ENCODE peak calls at places on chromosomes 12 and 14, in ten cellular contexts. One of them, this sample, is unnamed.

GRCh38 chr12:122839907-122840554 is 4.8 kb downstream of the HIP1R start:
- DNase-seq in coronary artery: no peak
- DNase-seq in Caco-2: no peak
- DNase-seq in IMR-90: no peak
- DNase-seq in adrenal gland: no peak
- DNase-seq in cardiac muscle cell: no peak
- DNase-seq in GM06990: no peak
- DNase-seq in HFF-Myc: no peak
- DNase-seq in PC-3: peak
- DNase-seq in OCI-LY7: no peak
- DNase-seq in this sample: no peak

GRCh38 chr14:90513151-90514014 is 116.6 kb downstream of the CALM1 start:
- DNase-seq in IMR-90: peak
- DNase-seq in cardiac muscle cell: no peak
- DNase-seq in OCI-LY7: no peak
- DNase-seq in HFF-Myc: no peak
- DNase-seq in PC-3: peak
- DNase-seq in Caco-2: peak
- DNase-seq in adrenal gland: no peak
- DNase-seq in coronary artery: no peak
- DNase-seq in GM06990: no peak
- DNase-seq in this sample: no peak

GRCh38 chr12:130079254-130079653 is 83.0 kb upstream of the FZD10 start:
- DNase-seq in PC-3: no peak
- DNase-seq in Caco-2: no peak
- DNase-seq in cardiac muscle cell: no peak
- DNase-seq in HFF-Myc: no peak
- DNase-seq in OCI-LY7: no peak
- DNase-seq in coronary artery: no peak
- DNase-seq in GM06990: no peak
- DNase-seq in IMR-90: no peak
- DNase-seq in adrenal gland: no peak
- DNase-seq in this sample: no peak

GRCh38 chr12:58378038-58378437 is 436.7 kb downstream of the ATP23 start:
- DNase-seq in PC-3: no peak
- DNase-seq in OCI-LY7: no peak
- DNase-seq in Caco-2: no peak
- DNase-seq in coronary artery: no peak
- DNase-seq in IMR-90: no peak
- DNase-seq in cardiac muscle cell: no peak
- DNase-seq in GM06990: no peak
- DNase-seq in adrenal gland: no peak
- DNase-seq in HFF-Myc: no peak
- DNase-seq in this sample: no peak

GRCh38 chr14:54447231-54447692 is 6.1 kb upstream of the CNIH1 start:
- DNase-seq in adrenal gland: no peak
- DNase-seq in PC-3: peak
- DNase-seq in Caco-2: peak
- DNase-seq in coronary artery: no peak
- DNase-seq in IMR-90: peak
- DNase-seq in HFF-Myc: no peak
- DNase-seq in cardiac muscle cell: no peak
- DNase-seq in OCI-LY7: no peak
- DNase-seq in GM06990: no peak
- DNase-seq in this sample: no peak

GRCh38 chr12:2854669-2855453 is 2.0 kb downstream of the TEX52 start:
- DNase-seq in Caco-2: no peak
- DNase-seq in coronary artery: no peak
- DNase-seq in IMR-90: no peak
- DNase-seq in cardiac muscle cell: no peak
- DNase-seq in HFF-Myc: no peak
- DNase-seq in GM06990: no peak
- DNase-seq in OCI-LY7: no peak
- DNase-seq in adrenal gland: no peak
- DNase-seq in PC-3: no peak
- DNase-seq in this sample: no peak

GRCh38 chr14:49769171-49769570 is 1.2 kb downstream of the KLHDC2 start:
- DNase-seq in OCI-LY7: peak
- DNase-seq in adrenal gland: no peak
- DNase-seq in cardiac muscle cell: no peak
- DNase-seq in HFF-Myc: no peak
- DNase-seq in coronary artery: no peak
- DNase-seq in PC-3: peak
- DNase-seq in IMR-90: peak
- DNase-seq in Caco-2: no peak
- DNase-seq in GM06990: no peak
- DNase-seq in this sample: peak

GRCh38 chr14:49052516-49052915 is 533.7 kb downstream of the RPS29 start:
- DNase-seq in coronary artery: no peak
- DNase-seq in HFF-Myc: no peak
- DNase-seq in Caco-2: no peak
- DNase-seq in PC-3: no peak
- DNase-seq in OCI-LY7: no peak
- DNase-seq in cardiac muscle cell: no peak
- DNase-seq in GM06990: no peak
- DNase-seq in IMR-90: peak
- DNase-seq in adrenal gland: no peak
- DNase-seq in this sample: no peak

GRCh38 chr12:131794573-131794972 is 33.6 kb upstream of the MMP17 start:
- DNase-seq in IMR-90: no peak
- DNase-seq in OCI-LY7: no peak
- DNase-seq in PC-3: no peak
- DNase-seq in GM06990: no peak
- DNase-seq in coronary artery: no peak
- DNase-seq in HFF-Myc: no peak
- DNase-seq in Caco-2: no peak
- DNase-seq in cardiac muscle cell: no peak
- DNase-seq in adrenal gland: no peak
- DNase-seq in this sample: no peak

GRCh38 chr12:131825146-131825892 is 2.9 kb upstream of the MMP17 start:
- DNase-seq in adrenal gland: no peak
- DNase-seq in cardiac muscle cell: no peak
- DNase-seq in GM06990: no peak
- DNase-seq in Caco-2: no peak
- DNase-seq in coronary artery: no peak
- DNase-seq in IMR-90: no peak
- DNase-seq in PC-3: peak
- DNase-seq in HFF-Myc: no peak
- DNase-seq in OCI-LY7: no peak
- DNase-seq in this sample: no peak

GRCh38 chr12:46131729-46132128 is 137.1 kb downstream of the SLC38A1 start:
- DNase-seq in HFF-Myc: no peak
- DNase-seq in cardiac muscle cell: peak
- DNase-seq in PC-3: peak
- DNase-seq in IMR-90: no peak
- DNase-seq in GM06990: no peak
- DNase-seq in Caco-2: peak
- DNase-seq in OCI-LY7: peak
- DNase-seq in adrenal gland: no peak
- DNase-seq in coronary artery: no peak
- DNase-seq in this sample: no peak

GRCh38 chr12:131895640-131896079 is 1.2 kb downstream of the ULK1 start:
- DNase-seq in PC-3: peak
- DNase-seq in GM06990: no peak
- DNase-seq in IMR-90: no peak
- DNase-seq in OCI-LY7: peak
- DNase-seq in adrenal gland: no peak
- DNase-seq in coronary artery: no peak
- DNase-seq in HFF-Myc: no peak
- DNase-seq in Caco-2: no peak
- DNase-seq in cardiac muscle cell: no peak
- DNase-seq in this sample: no peak

GRCh38 chr14:20415723-20416622 is 2.7 kb upstream of the TEP1 start:
- DNase-seq in GM06990: peak
- DNase-seq in PC-3: peak
- DNase-seq in adrenal gland: no peak
- DNase-seq in IMR-90: peak
- DNase-seq in Caco-2: no peak
- DNase-seq in coronary artery: no peak
- DNase-seq in cardiac muscle cell: peak
- DNase-seq in OCI-LY7: peak
- DNase-seq in HFF-Myc: peak
- DNase-seq in this sample: no peak

DNA sequence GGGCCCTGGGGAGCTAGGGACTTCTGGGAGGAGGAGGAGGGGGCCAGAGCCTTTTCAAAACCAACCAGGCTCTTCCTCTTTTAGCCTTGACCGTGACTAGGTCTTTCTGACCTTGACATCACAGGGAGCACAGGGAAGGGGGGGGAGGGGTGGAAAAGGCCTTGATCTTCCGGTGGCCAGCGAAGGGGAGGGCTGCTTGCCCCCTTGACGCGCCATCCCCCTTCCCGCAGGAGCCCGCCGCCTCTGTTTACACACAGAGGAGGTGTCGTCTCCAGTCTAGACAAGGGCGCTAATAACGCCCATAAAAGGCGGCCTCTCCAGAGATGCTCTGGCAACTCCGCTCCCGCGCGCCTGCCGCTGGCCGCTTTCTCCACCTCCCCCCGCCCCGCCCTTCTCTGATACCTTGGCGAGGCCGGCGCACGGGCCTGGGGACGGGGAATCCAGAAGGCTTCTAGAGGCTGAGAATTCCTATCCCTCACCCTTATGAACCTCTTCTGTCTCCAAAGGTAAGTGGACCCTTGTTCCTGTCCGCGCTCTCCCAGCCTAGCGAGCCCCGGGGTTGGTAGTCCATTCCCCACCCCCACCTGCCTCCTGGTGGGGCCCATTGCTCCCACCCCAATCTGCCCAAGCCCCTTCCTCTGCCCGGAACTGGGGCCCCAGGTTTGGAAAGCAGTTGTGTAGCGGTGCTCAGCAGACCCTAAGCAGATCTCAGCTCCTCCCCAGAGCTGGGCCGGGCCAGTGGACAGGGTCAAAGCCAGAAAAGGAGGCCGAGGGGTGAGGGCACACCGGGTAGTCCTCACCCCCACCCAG is 4.9 kb upstream of the HOXC12 start:
- DNase-seq in coronary artery: no peak
- DNase-seq in OCI-LY7: no peak
- DNase-seq in IMR-90: no peak
- DNase-seq in GM06990: no peak
- DNase-seq in HFF-Myc: no peak
- DNase-seq in adrenal gland: no peak
- DNase-seq in PC-3: no peak
- DNase-seq in cardiac muscle cell: no peak
- DNase-seq in Caco-2: peak
- DNase-seq in this sample: no peak
- H3K4me3 ChIP-seq in coronary artery: no peak
- H3K4me3 ChIP-seq in OCI-LY7: no peak
- H3K4me3 ChIP-seq in IMR-90: no peak
- H3K4me3 ChIP-seq in GM06990: no peak
- H3K4me3 ChIP-seq in HFF-Myc: no peak
- H3K4me3 ChIP-seq in adrenal gland: no peak
- H3K4me3 ChIP-seq in PC-3: no peak
- H3K4me3 ChIP-seq in cardiac muscle cell: no peak
- H3K4me3 ChIP-seq in Caco-2: no peak
- H3K4me3 ChIP-seq in this sample: no peak

DNA sequence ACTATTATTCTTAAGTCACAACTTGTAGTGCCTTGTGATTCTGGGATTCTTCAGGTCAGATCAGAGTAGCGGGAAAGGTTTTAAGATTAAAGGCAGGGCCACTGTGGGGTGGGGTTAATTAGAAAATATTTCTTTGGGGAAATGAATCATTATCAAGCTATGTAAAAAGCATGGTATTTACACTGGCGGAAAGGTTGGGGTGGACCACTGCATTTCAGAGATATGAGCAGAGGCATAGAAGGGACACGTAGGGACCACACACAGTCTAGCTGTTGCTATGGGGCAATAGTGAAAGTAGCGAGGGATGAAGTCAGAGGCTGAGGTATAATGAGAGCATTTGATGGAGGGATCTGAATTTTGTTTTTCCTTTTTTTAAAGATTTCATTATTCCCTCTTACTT is 31.7 kb upstream of the KCNH3 start:
- DNase-seq in adrenal gland: no peak
- DNase-seq in OCI-LY7: no peak
- DNase-seq in PC-3: peak
- DNase-seq in cardiac muscle cell: no peak
- DNase-seq in coronary artery: no peak
- DNase-seq in GM06990: no peak
- DNase-seq in Caco-2: no peak
- DNase-seq in HFF-Myc: peak
- DNase-seq in IMR-90: peak
- DNase-seq in this sample: peak
- TF ChIP-seq CTCF in adrenal gland: no peak
- TF ChIP-seq CTCF in OCI-LY7: no peak
- TF ChIP-seq CTCF in PC-3: no peak
- TF ChIP-seq CTCF in cardiac muscle cell: no peak
- TF ChIP-seq CTCF in coronary artery: no peak
- TF ChIP-seq CTCF in GM06990: no peak
- TF ChIP-seq CTCF in Caco-2: no peak
- TF ChIP-seq CTCF in HFF-Myc: no peak
- TF ChIP-seq CTCF in IMR-90: no peak
- TF ChIP-seq CTCF in this sample: no peak

GRCh38 chr12:50402270-50403000 is 1.8 kb downstream of the LARP4 start:
- DNase-seq in HFF-Myc: no peak
- DNase-seq in adrenal gland: no peak
- DNase-seq in OCI-LY7: no peak
- DNase-seq in PC-3: peak
- DNase-seq in GM06990: no peak
- DNase-seq in Caco-2: no peak
- DNase-seq in coronary artery: no peak
- DNase-seq in cardiac muscle cell: no peak
- DNase-seq in IMR-90: no peak
- DNase-seq in this sample: no peak
- H3K4me3 ChIP-seq in HFF-Myc: peak
- H3K4me3 ChIP-seq in adrenal gland: peak
- H3K4me3 ChIP-seq in OCI-LY7: peak
- H3K4me3 ChIP-seq in PC-3: peak
- H3K4me3 ChIP-seq in GM06990: peak
- H3K4me3 ChIP-seq in Caco-2: peak
- H3K4me3 ChIP-seq in coronary artery: peak
- H3K4me3 ChIP-seq in cardiac muscle cell: peak
- H3K4me3 ChIP-seq in IMR-90: peak
- H3K4me3 ChIP-seq in this sample: peak

GRCh38 chr14:75259510-75259855 is 19.1 kb upstream of the FOS start:
- DNase-seq in coronary artery: no peak
- DNase-seq in Caco-2: no peak
- DNase-seq in adrenal gland: no peak
- DNase-seq in cardiac muscle cell: no peak
- DNase-seq in GM06990: no peak
- DNase-seq in OCI-LY7: no peak
- DNase-seq in IMR-90: peak
- DNase-seq in PC-3: peak
- DNase-seq in HFF-Myc: no peak
- DNase-seq in this sample: no peak
- TF ChIP-seq CTCF in coronary artery: no peak
- TF ChIP-seq CTCF in Caco-2: no peak
- TF ChIP-seq CTCF in adrenal gland: peak
- TF ChIP-seq CTCF in cardiac muscle cell: peak
- TF ChIP-seq CTCF in GM06990: no peak
- TF ChIP-seq CTCF in OCI-LY7: no peak
- TF ChIP-seq CTCF in IMR-90: peak
- TF ChIP-seq CTCF in PC-3: peak
- TF ChIP-seq CTCF in HFF-Myc: no peak
- TF ChIP-seq CTCF in this sample: peak

This sample was measured in BJ.